ENCODE peak calls at places on chromosome 3, in five cellular contexts. Y is ovary, E is lower lobe of right lung, T is PC-3, L is glutamatergic neuron. P is an unnamed sample.

GRCh38 chr3:126956361-126956760 is 26.6 kb upstream of the PLXNA1 start:
- DNase-seq in E (no peak), T (no peak), L (peak), Y (peak), P (no peak)

GRCh38 chr3:53230041-53230621 is 25.7 kb downstream of the TKT start:
- DNase-seq in Y (no peak), E (peak), T (no peak), L (no peak), P (no peak)

GRCh38 chr3:139561428-139561827 is 21.9 kb upstream of the RBP1 start:
- DNase-seq in T (no peak), E (no peak), Y (no peak), L (no peak), P (no peak)

GRCh38 chr3:174363256-174363655 is 495.9 kb upstream of the NAALADL2 start:
- DNase-seq in L (no peak), Y (no peak), E (no peak), T (no peak), P (no peak)

GRCh38 chr3:15284121-15284889 is 48.1 kb downstream of the SH3BP5 start:
- DNase-seq in T (peak), Y (no peak), L (peak), E (no peak), P (no peak)

GRCh38 chr3:192514754-192515660 is 212.3 kb downstream of the FGF12 start:
- DNase-seq in Y (no peak), T (no peak), E (peak), L (peak), P (peak)

GRCh38 chr3:49171119-49171774 is at the start of gene KLHDC8B:
- DNase-seq in E (peak), T (peak), L (peak), Y (peak), P (peak)

GRCh38 chr3:77506384-77506783 is 466.5 kb downstream of the ROBO2 start:
- DNase-seq in L (no peak), Y (no peak), T (peak), E (no peak), P (no peak)

GRCh38 chr3:52704611-52705437 is 767 bp downstream of the GLT8D1 start:
- DNase-seq in T (peak), L (no peak), Y (peak), E (no peak), P (no peak)

GRCh38 chr3:53748512-53749271 is 97.5 kb downstream of the CHDH start:
- DNase-seq in E (no peak), Y (no peak), T (no peak), L (no peak), P (no peak)

GRCh38 chr3:116020989-116021388 is 397.7 kb downstream of the GAP43 start:
- DNase-seq in T (no peak), L (no peak), E (no peak), Y (no peak), P (no peak)

GRCh38 chr3:142857056-142857455 is 31.8 kb downstream of the PCOLCE2 start:
- DNase-seq in E (no peak), L (peak), Y (no peak), T (peak), P (no peak)

GRCh38 chr3:148748323-148748722 is 50.6 kb downstream of the AGTR1 start:
- DNase-seq in L (no peak), Y (no peak), T (no peak), E (no peak), P (no peak)

GRCh38 chr3:73786346-73786807 is 161.6 kb upstream of the PDZRN3 start:
- DNase-seq in E (no peak), L (no peak), Y (no peak), T (peak), P (no peak)

GRCh38 chr3:194189243-194189791 is 53.4 kb downstream of the HES1 start:
- DNase-seq in Y (no peak), L (peak), E (no peak), T (no peak), P (no peak)

GRCh38 chr3:184005981-184006507 is 11.6 kb downstream of the ABCC5 start:
- DNase-seq in E (peak), L (no peak), T (peak), Y (peak), P (no peak)

GRCh38 chr3:122082357-122082756 is 27.2 kb downstream of the CD86 start:
- DNase-seq in L (no peak), Y (no peak), E (no peak), T (no peak), P (no peak)

GRCh38 chr3:186417791-186418190 is 55.8 kb upstream of the DGKG start:
- DNase-seq in E (no peak), T (peak), Y (no peak), L (no peak), P (no peak)

GRCh38 chr3:172221550-172221949 is 182.2 kb downstream of the FNDC3B start:
- DNase-seq in Y (no peak), L (no peak), E (no peak), T (peak), P (no peak)

GRCh38 chr3:61668317-61668864 is 107.0 kb downstream of the PTPRG start:
- DNase-seq in T (no peak), E (no peak), Y (no peak), L (no peak), P (no peak)

GRCh38 chr3:152051501-152052404 is 178.3 kb downstream of the SUCNR1 start:
- DNase-seq in T (peak), E (no peak), L (no peak), Y (no peak), P (no peak)

GRCh38 chr3:69079269-69080159 is 651 bp downstream of the UBA3 start:
- DNase-seq in L (peak), Y (no peak), T (no peak), E (no peak), P (peak)

GRCh38 chr3:157067114-157067513 is 92.8 kb downstream of the CCNL1 start:
- DNase-seq in L (no peak), T (no peak), E (no peak), Y (no peak), P (no peak)

GRCh38 chr3:11050666-11051323 is 58.2 kb downstream of the SLC6A1 start:
- DNase-seq in T (no peak), L (no peak), Y (no peak), E (no peak), P (no peak)

GRCh38 chr3:42495393-42495792 is 7.0 kb upstream of the VIPR1 start:
- DNase-seq in E (no peak), T (no peak), Y (no peak), L (no peak), P (no peak)

GRCh38 chr3:121883507-121883906 is 10.7 kb upstream of the SLC15A2 start:
- DNase-seq in Y (no peak), E (no peak), L (no peak), T (peak), P (no peak)

GRCh38 chr3:150365132-150365604 is 42.9 kb upstream of the TSC22D2 start:
- DNase-seq in E (no peak), Y (no peak), L (no peak), T (peak), P (no peak)

GRCh38 chr3:36380171-36381031 is at the start of gene STAC:
- DNase-seq in Y (no peak), E (peak), L (peak), T (peak), P (peak)

GRCh38 chr3:14506626-14507344 is 33.4 kb downstream of the GRIP2 start:
- DNase-seq in L (no peak), E (no peak), T (no peak), Y (peak), P (no peak)

GRCh38 chr3:121473001-121473400 is 72.8 kb downstream of the POLQ start:
- DNase-seq in L (no peak), Y (no peak), T (no peak), E (no peak), P (no peak)

GRCh38 chr3:157088133-157088488 is 71.8 kb downstream of the CCNL1 start:
- DNase-seq in T (peak), L (no peak), Y (peak), E (no peak), P (no peak)

GRCh38 chr3:42478830-42479229 is 23.6 kb upstream of the VIPR1 start:
- DNase-seq in L (no peak), E (no peak), T (no peak), Y (no peak), P (no peak)

GRCh38 chr3:21417991-21418390 is 333.0 kb downstream of the ZNF385D start:
- DNase-seq in Y (no peak), L (no peak), E (no peak), T (no peak), P (no peak)

GRCh38 chr3:106251160-106251892 is 382.5 kb upstream of the CBLB start:
- DNase-seq in Y (no peak), T (peak), E (no peak), L (no peak), P (no peak)
- TF ChIP-seq CTCF in Y (no peak), T (peak), E (no peak), L (no peak), P (no peak)

GRCh38 chr3:70156808-70157207 is 155.6 kb downstream of the MDFIC2 start:
- DNase-seq in T (no peak), L (no peak), E (no peak), Y (no peak), P (no peak)
- TF ChIP-seq CTCF in T (no peak), L (no peak), E (no peak), Y (no peak), P (no peak)

GRCh38 chr3:188370081-188370830 is 216.3 kb downstream of the LPP start:
- DNase-seq in Y (no peak), E (no peak), L (no peak), T (no peak), P (no peak)
- TF ChIP-seq CTCF in Y (no peak), E (no peak), L (no peak), T (peak), P (no peak)

GRCh38 chr3:65666426-65667091 is 372.2 kb downstream of the MAGI1 start:
- DNase-seq in Y (no peak), T (peak), L (no peak), E (no peak), P (no peak)
- TF ChIP-seq CTCF in Y (no peak), T (peak), L (no peak), E (no peak), P (peak)